ENCODE peak calls at places on chromosomes 4 and X, in nine cellular contexts. A, Q, I, D, S, G, X, P and Y are unnamed samples.

GRCh38 chrX:135421932-135422809 is at the start of gene SMIM10L2A:
- DNase-seq in I (no peak), P (no peak), X (no peak), G (no peak), S (no peak), A (no peak), Q (no peak), D (no peak), Y (no peak)

GRCh38 chr4:183348706-183349659 is 26.8 kb upstream of the CLDN24 start:
- DNase-seq in G (no peak), P (no peak), A (no peak), S (no peak), I (no peak), D (no peak), X (peak), Q (no peak), Y (no peak)

GRCh38 chr4:133694416-133694815 is 507.2 kb downstream of the PABPC4L start:
- DNase-seq in X (peak), G (no peak), S (no peak), P (no peak), A (no peak), I (no peak), Q (no peak), D (no peak), Y (no peak)

GRCh38 chr4:163554870-163555465 is 60.5 kb downstream of the TMA16 start:
- DNase-seq in D (no peak), P (no peak), S (no peak), A (no peak), X (peak), Q (no peak), I (no peak), G (no peak), Y (peak)

GRCh38 chr4:132334081-132334480 is 815.0 kb upstream of the PCDH10 start:
- DNase-seq in A (no peak), P (no peak), X (peak), G (no peak), D (no peak), S (no peak), I (no peak), Q (no peak), Y (no peak)

GRCh38 chr4:8221476-8221875 is 22.4 kb downstream of the SH3TC1 start:
- DNase-seq in D (no peak), G (peak), I (no peak), A (no peak), P (no peak), X (peak), Q (no peak), S (peak), Y (peak)

GRCh38 chr4:32831104-32831503 is 2110.9 kb downstream of the PCDH7 start:
- DNase-seq in G (no peak), A (no peak), X (no peak), Q (no peak), S (no peak), D (no peak), I (no peak), P (no peak), Y (no peak)

GRCh38 chrX:153723351-153724251 is 586 bp downstream of the BCAP31 start:
- DNase-seq in G (no peak), S (peak), D (no peak), X (peak), Q (no peak), P (peak), A (no peak), I (no peak), Y (peak)

GRCh38 chr4:88623097-88623496 is 30.8 kb downstream of the HERC3 start:
- DNase-seq in Q (no peak), X (peak), S (no peak), P (no peak), I (no peak), G (no peak), D (no peak), A (no peak), Y (peak)

GRCh38 chrX:136767104-136767941 is 13.4 kb downstream of the ARHGEF6 start:
- DNase-seq in A (peak), S (no peak), P (peak), Q (no peak), I (peak), D (no peak), G (peak), X (peak), Y (peak)

GRCh38 chrX:120207009-120207610 is 43.5 kb upstream of the ZBTB33 start:
- DNase-seq in G (peak), S (no peak), Q (no peak), A (no peak), X (no peak), P (no peak), D (no peak), I (no peak), Y (no peak)

GRCh38 chr4:85496146-85496849 is 21.3 kb downstream of the ARHGAP24 start:
- DNase-seq in S (no peak), X (peak), I (no peak), P (no peak), G (no peak), A (no peak), D (no peak), Q (no peak), Y (peak)

GRCh38 chr4:127249066-127249766 is 383.5 kb upstream of the INTU start:
- DNase-seq in X (peak), G (no peak), I (no peak), A (no peak), D (no peak), P (no peak), Q (no peak), S (no peak), Y (peak)

GRCh38 chrX:39894626-39895025 is 203.1 kb downstream of the BCOR start:
- DNase-seq in S (no peak), A (no peak), P (no peak), D (no peak), I (peak), G (no peak), X (no peak), Q (no peak), Y (peak)

GRCh38 chr4:134762053-134762452 is 560.5 kb upstream of the PABPC4L start:
- DNase-seq in S (peak), A (no peak), Q (no peak), P (no peak), X (no peak), G (no peak), D (no peak), I (no peak), Y (peak)

GRCh38 chr4:16116019-16116418 is 32.2 kb upstream of the PROM1 start:
- DNase-seq in X (no peak), Q (no peak), G (no peak), I (no peak), P (no peak), A (no peak), D (no peak), S (no peak), Y (no peak)

GRCh38 chr4:94068712-94069111 is 139.0 kb upstream of the SMARCAD1 start:
- DNase-seq in G (no peak), D (no peak), Q (no peak), A (no peak), S (no peak), X (no peak), I (no peak), P (no peak), Y (peak)

GRCh38 chr4:1169171-1169671 is 3.2 kb downstream of the SPON2 start:
- DNase-seq in P (no peak), S (no peak), A (peak), G (no peak), Q (no peak), D (no peak), X (no peak), I (no peak), Y (no peak)

GRCh38 chr4:154004859-154005520 is 216.1 kb upstream of the SFRP2 start:
- DNase-seq in D (no peak), A (no peak), I (no peak), Q (no peak), X (peak), P (no peak), S (no peak), G (no peak), Y (no peak)

GRCh38 chr4:95398217-95398616 is 150.6 kb downstream of the UNC5C start:
- DNase-seq in P (no peak), X (no peak), Q (no peak), S (no peak), A (no peak), I (no peak), G (no peak), D (no peak), Y (no peak)

GRCh38 chr4:138857399-138857798 is 158.2 kb upstream of the NOCT start:
- DNase-seq in P (no peak), Q (no peak), S (no peak), A (no peak), X (no peak), I (no peak), G (no peak), D (no peak), Y (no peak)

GRCh38 chr4:183610613-183611012 is 48.4 kb downstream of the RWDD4 start:
- DNase-seq in Q (no peak), P (no peak), S (no peak), X (peak), I (no peak), D (no peak), A (no peak), G (no peak), Y (no peak)

GRCh38 chrX:99383786-99384185 is 1026.3 kb downstream of the PCDH19 start:
- DNase-seq in D (no peak), I (no peak), X (no peak), G (no peak), A (no peak), P (no peak), Q (no peak), S (no peak), Y (no peak)

GRCh38 chr4:147829401-147830101 is 97.7 kb downstream of the ARHGAP10 start:
- DNase-seq in S (no peak), P (no peak), D (no peak), G (no peak), A (no peak), I (no peak), X (peak), Q (no peak), Y (no peak)

GRCh38 chr4:100063355-100063754 is 113.3 kb upstream of the H2AZ1 start:
- DNase-seq in S (no peak), A (no peak), G (no peak), D (no peak), I (no peak), Q (no peak), P (no peak), X (no peak), Y (no peak)

GRCh38 chr4:581753-582361 is 5.8 kb upstream of the TMEM271 start:
- DNase-seq in X (no peak), I (no peak), D (no peak), A (no peak), P (no peak), S (no peak), Q (no peak), G (peak), Y (no peak)

GRCh38 chr4:3073158-3074077 is 920 bp downstream of the HTT-AS start:
- DNase-seq in S (no peak), A (no peak), P (peak), X (no peak), G (no peak), I (no peak), D (no peak), Q (no peak), Y (peak)

GRCh38 chr4:11631416-11631815 is 202.7 kb upstream of the HS3ST1 start:
- DNase-seq in P (no peak), S (no peak), D (no peak), I (no peak), A (no peak), X (no peak), Q (no peak), G (no peak), Y (no peak)

GRCh38 chr4:37908488-37909343 is 17.8 kb downstream of the TBC1D1 start:
- DNase-seq in A (no peak), G (no peak), X (peak), S (no peak), I (no peak), Q (no peak), D (no peak), P (no peak), Y (peak)